ENCODE peak calls at places on chromosome 18, in nine cellular contexts. One of them, this sample, is unnamed.

GRCh38 chr18:27991391-27991790 is 185.5 kb downstream of the CDH2 start:
- DNase-seq in stimulated activated naive CD4-positive, alpha-beta T cell: no peak
- DNase-seq in RPMI7951: no peak
- DNase-seq in coronary artery: no peak
- DNase-seq in GM10248: no peak
- DNase-seq in CD8-positive, alpha-beta memory T cell: no peak
- DNase-seq in NCI-H2081: no peak
- DNase-seq in stimulated activated CD8-positive, alpha-beta memory T cell treated with anti-CD3 and anti-CD28 coated beads, Interleukin-2, amount 100 ng/mL, for 48 hours: no peak
- DNase-seq in ureter: no peak
- DNase-seq in this sample: no peak

GRCh38 chr18:3456686-3457069 is 6.7 kb downstream of the TGIF1 start:
- DNase-seq in stimulated activated naive CD4-positive, alpha-beta T cell: no peak
- DNase-seq in RPMI7951: no peak
- DNase-seq in coronary artery: no peak
- DNase-seq in GM10248: no peak
- DNase-seq in CD8-positive, alpha-beta memory T cell: no peak
- DNase-seq in NCI-H2081: peak
- DNase-seq in stimulated activated CD8-positive, alpha-beta memory T cell treated with anti-CD3 and anti-CD28 coated beads, Interleukin-2, amount 100 ng/mL, for 48 hours: no peak
- DNase-seq in ureter: no peak
- DNase-seq in this sample: no peak

GRCh38 chr18:57915241-57915640 is 112.1 kb upstream of the ATP8B1 start:
- DNase-seq in stimulated activated naive CD4-positive, alpha-beta T cell: no peak
- DNase-seq in RPMI7951: no peak
- DNase-seq in coronary artery: no peak
- DNase-seq in GM10248: no peak
- DNase-seq in CD8-positive, alpha-beta memory T cell: no peak
- DNase-seq in NCI-H2081: peak
- DNase-seq in stimulated activated CD8-positive, alpha-beta memory T cell treated with anti-CD3 and anti-CD28 coated beads, Interleukin-2, amount 100 ng/mL, for 48 hours: no peak
- DNase-seq in ureter: no peak
- DNase-seq in this sample: no peak

GRCh38 chr18:56028514-56028913 is 440.5 kb upstream of the TCF4 start:
- DNase-seq in stimulated activated naive CD4-positive, alpha-beta T cell: no peak
- DNase-seq in RPMI7951: peak
- DNase-seq in coronary artery: no peak
- DNase-seq in GM10248: no peak
- DNase-seq in CD8-positive, alpha-beta memory T cell: no peak
- DNase-seq in NCI-H2081: no peak
- DNase-seq in stimulated activated CD8-positive, alpha-beta memory T cell treated with anti-CD3 and anti-CD28 coated beads, Interleukin-2, amount 100 ng/mL, for 48 hours: no peak
- DNase-seq in ureter: no peak
- DNase-seq in this sample: no peak

GRCh38 chr18:62788891-62789290 is 73.5 kb downstream of the PHLPP1 start:
- DNase-seq in stimulated activated naive CD4-positive, alpha-beta T cell: peak
- DNase-seq in RPMI7951: peak
- DNase-seq in coronary artery: no peak
- DNase-seq in GM10248: no peak
- DNase-seq in CD8-positive, alpha-beta memory T cell: no peak
- DNase-seq in NCI-H2081: peak
- DNase-seq in stimulated activated CD8-positive, alpha-beta memory T cell treated with anti-CD3 and anti-CD28 coated beads, Interleukin-2, amount 100 ng/mL, for 48 hours: no peak
- DNase-seq in ureter: no peak
- DNase-seq in this sample: no peak

GRCh38 chr18:68399721-68400120 is 315.2 kb downstream of the TMX3 start:
- DNase-seq in stimulated activated naive CD4-positive, alpha-beta T cell: no peak
- DNase-seq in RPMI7951: no peak
- DNase-seq in coronary artery: no peak
- DNase-seq in GM10248: no peak
- DNase-seq in CD8-positive, alpha-beta memory T cell: no peak
- DNase-seq in NCI-H2081: no peak
- DNase-seq in stimulated activated CD8-positive, alpha-beta memory T cell treated with anti-CD3 and anti-CD28 coated beads, Interleukin-2, amount 100 ng/mL, for 48 hours: no peak
- DNase-seq in ureter: no peak
- DNase-seq in this sample: no peak

GRCh38 chr18:74196220-74197119 is 48.1 kb downstream of the TIMM21 start:
- DNase-seq in stimulated activated naive CD4-positive, alpha-beta T cell: peak
- DNase-seq in RPMI7951: peak
- DNase-seq in coronary artery: no peak
- DNase-seq in GM10248: peak
- DNase-seq in CD8-positive, alpha-beta memory T cell: peak
- DNase-seq in NCI-H2081: peak
- DNase-seq in stimulated activated CD8-positive, alpha-beta memory T cell treated with anti-CD3 and anti-CD28 coated beads, Interleukin-2, amount 100 ng/mL, for 48 hours: no peak
- DNase-seq in ureter: no peak
- DNase-seq in this sample: no peak

GRCh38 chr18:49207373-49207772 is 253.1 kb downstream of the DYM start:
- DNase-seq in stimulated activated naive CD4-positive, alpha-beta T cell: no peak
- DNase-seq in RPMI7951: peak
- DNase-seq in coronary artery: no peak
- DNase-seq in GM10248: no peak
- DNase-seq in CD8-positive, alpha-beta memory T cell: no peak
- DNase-seq in NCI-H2081: no peak
- DNase-seq in stimulated activated CD8-positive, alpha-beta memory T cell treated with anti-CD3 and anti-CD28 coated beads, Interleukin-2, amount 100 ng/mL, for 48 hours: no peak
- DNase-seq in ureter: no peak
- DNase-seq in this sample: no peak

GRCh38 chr18:69648486-69648885 is 247.8 kb downstream of the DOK6 start:
- DNase-seq in stimulated activated naive CD4-positive, alpha-beta T cell: no peak
- DNase-seq in RPMI7951: no peak
- DNase-seq in coronary artery: no peak
- DNase-seq in GM10248: no peak
- DNase-seq in CD8-positive, alpha-beta memory T cell: no peak
- DNase-seq in NCI-H2081: peak
- DNase-seq in stimulated activated CD8-positive, alpha-beta memory T cell treated with anti-CD3 and anti-CD28 coated beads, Interleukin-2, amount 100 ng/mL, for 48 hours: no peak
- DNase-seq in ureter: no peak
- DNase-seq in this sample: no peak

GRCh38 chr18:10927290-10927979 is 221.9 kb downstream of the PIEZO2 start:
- DNase-seq in stimulated activated naive CD4-positive, alpha-beta T cell: no peak
- DNase-seq in RPMI7951: peak
- DNase-seq in coronary artery: no peak
- DNase-seq in GM10248: no peak
- DNase-seq in CD8-positive, alpha-beta memory T cell: no peak
- DNase-seq in NCI-H2081: no peak
- DNase-seq in stimulated activated CD8-positive, alpha-beta memory T cell treated with anti-CD3 and anti-CD28 coated beads, Interleukin-2, amount 100 ng/mL, for 48 hours: no peak
- DNase-seq in ureter: no peak
- DNase-seq in this sample: no peak

GRCh38 chr18:8991131-8991530 is 111.4 kb upstream of the NDUFV2 start:
- DNase-seq in stimulated activated naive CD4-positive, alpha-beta T cell: no peak
- DNase-seq in RPMI7951: peak
- DNase-seq in coronary artery: no peak
- DNase-seq in GM10248: no peak
- DNase-seq in CD8-positive, alpha-beta memory T cell: no peak
- DNase-seq in NCI-H2081: no peak
- DNase-seq in stimulated activated CD8-positive, alpha-beta memory T cell treated with anti-CD3 and anti-CD28 coated beads, Interleukin-2, amount 100 ng/mL, for 48 hours: no peak
- DNase-seq in ureter: no peak
- DNase-seq in this sample: no peak

GRCh38 chr18:22267697-22268096 is 98.3 kb downstream of the GATA6 start:
- DNase-seq in stimulated activated naive CD4-positive, alpha-beta T cell: no peak
- DNase-seq in RPMI7951: no peak
- DNase-seq in coronary artery: no peak
- DNase-seq in GM10248: no peak
- DNase-seq in CD8-positive, alpha-beta memory T cell: no peak
- DNase-seq in NCI-H2081: no peak
- DNase-seq in stimulated activated CD8-positive, alpha-beta memory T cell treated with anti-CD3 and anti-CD28 coated beads, Interleukin-2, amount 100 ng/mL, for 48 hours: no peak
- DNase-seq in ureter: no peak
- DNase-seq in this sample: peak

GRCh38 chr18:36294031-36294430 is 3.5 kb upstream of the FHOD3 start:
- DNase-seq in stimulated activated naive CD4-positive, alpha-beta T cell: no peak
- DNase-seq in RPMI7951: no peak
- DNase-seq in coronary artery: no peak
- DNase-seq in GM10248: no peak
- DNase-seq in CD8-positive, alpha-beta memory T cell: no peak
- DNase-seq in NCI-H2081: no peak
- DNase-seq in stimulated activated CD8-positive, alpha-beta memory T cell treated with anti-CD3 and anti-CD28 coated beads, Interleukin-2, amount 100 ng/mL, for 48 hours: no peak
- DNase-seq in ureter: no peak
- DNase-seq in this sample: no peak

GRCh38 chr18:22254088-22254487 is 84.7 kb downstream of the GATA6 start:
- DNase-seq in stimulated activated naive CD4-positive, alpha-beta T cell: no peak
- DNase-seq in RPMI7951: no peak
- DNase-seq in coronary artery: no peak
- DNase-seq in GM10248: no peak
- DNase-seq in CD8-positive, alpha-beta memory T cell: no peak
- DNase-seq in NCI-H2081: no peak
- DNase-seq in stimulated activated CD8-positive, alpha-beta memory T cell treated with anti-CD3 and anti-CD28 coated beads, Interleukin-2, amount 100 ng/mL, for 48 hours: no peak
- DNase-seq in ureter: no peak
- DNase-seq in this sample: no peak

GRCh38 chr18:9901377-9901776 is 12.4 kb upstream of the VAPA start:
- DNase-seq in stimulated activated naive CD4-positive, alpha-beta T cell: no peak
- DNase-seq in RPMI7951: no peak
- DNase-seq in coronary artery: no peak
- DNase-seq in GM10248: no peak
- DNase-seq in CD8-positive, alpha-beta memory T cell: no peak
- DNase-seq in NCI-H2081: peak
- DNase-seq in stimulated activated CD8-positive, alpha-beta memory T cell treated with anti-CD3 and anti-CD28 coated beads, Interleukin-2, amount 100 ng/mL, for 48 hours: no peak
- DNase-seq in ureter: no peak
- DNase-seq in this sample: peak

GRCh38 chr18:8455661-8456614 is 153.3 kb upstream of the RAB12 start:
- DNase-seq in stimulated activated naive CD4-positive, alpha-beta T cell: no peak
- DNase-seq in RPMI7951: no peak
- DNase-seq in coronary artery: no peak
- DNase-seq in GM10248: no peak
- DNase-seq in CD8-positive, alpha-beta memory T cell: no peak
- DNase-seq in NCI-H2081: no peak
- DNase-seq in stimulated activated CD8-positive, alpha-beta memory T cell treated with anti-CD3 and anti-CD28 coated beads, Interleukin-2, amount 100 ng/mL, for 48 hours: no peak
- DNase-seq in ureter: no peak
- DNase-seq in this sample: no peak

GRCh38 chr18:63439334-63439733 is 17.1 kb upstream of the VPS4B start:
- DNase-seq in stimulated activated naive CD4-positive, alpha-beta T cell: peak
- DNase-seq in RPMI7951: peak
- DNase-seq in coronary artery: no peak
- DNase-seq in GM10248: peak
- DNase-seq in CD8-positive, alpha-beta memory T cell: peak
- DNase-seq in NCI-H2081: peak
- DNase-seq in stimulated activated CD8-positive, alpha-beta memory T cell treated with anti-CD3 and anti-CD28 coated beads, Interleukin-2, amount 100 ng/mL, for 48 hours: no peak
- DNase-seq in ureter: no peak
- DNase-seq in this sample: peak

GRCh38 chr18:76275913-76276312 is 219.1 kb downstream of the ZNF516 start:
- DNase-seq in stimulated activated naive CD4-positive, alpha-beta T cell: no peak
- DNase-seq in RPMI7951: no peak
- DNase-seq in coronary artery: no peak
- DNase-seq in GM10248: no peak
- DNase-seq in CD8-positive, alpha-beta memory T cell: no peak
- DNase-seq in NCI-H2081: peak
- DNase-seq in stimulated activated CD8-positive, alpha-beta memory T cell treated with anti-CD3 and anti-CD28 coated beads, Interleukin-2, amount 100 ng/mL, for 48 hours: no peak
- DNase-seq in ureter: no peak
- DNase-seq in this sample: no peak

GRCh38 chr18:55839350-55839749 is 251.4 kb upstream of the TCF4 start:
- DNase-seq in stimulated activated naive CD4-positive, alpha-beta T cell: no peak
- DNase-seq in RPMI7951: peak
- DNase-seq in coronary artery: no peak
- DNase-seq in GM10248: no peak
- DNase-seq in CD8-positive, alpha-beta memory T cell: no peak
- DNase-seq in NCI-H2081: no peak
- DNase-seq in stimulated activated CD8-positive, alpha-beta memory T cell treated with anti-CD3 and anti-CD28 coated beads, Interleukin-2, amount 100 ng/mL, for 48 hours: no peak
- DNase-seq in ureter: no peak
- DNase-seq in this sample: no peak

GRCh38 chr18:48663931-48664847 is 125.4 kb downstream of the CTIF start:
- DNase-seq in stimulated activated naive CD4-positive, alpha-beta T cell: peak
- DNase-seq in RPMI7951: peak
- DNase-seq in coronary artery: peak
- DNase-seq in GM10248: peak
- DNase-seq in CD8-positive, alpha-beta memory T cell: peak
- DNase-seq in NCI-H2081: peak
- DNase-seq in stimulated activated CD8-positive, alpha-beta memory T cell treated with anti-CD3 and anti-CD28 coated beads, Interleukin-2, amount 100 ng/mL, for 48 hours: peak
- DNase-seq in ureter: peak
- DNase-seq in this sample: peak

GRCh38 chr18:44594779-44595467 is 85.8 kb upstream of the SETBP1 start:
- DNase-seq in stimulated activated naive CD4-positive, alpha-beta T cell: no peak
- DNase-seq in RPMI7951: peak
- DNase-seq in coronary artery: no peak
- DNase-seq in GM10248: no peak
- DNase-seq in CD8-positive, alpha-beta memory T cell: no peak
- DNase-seq in NCI-H2081: no peak
- DNase-seq in stimulated activated CD8-positive, alpha-beta memory T cell treated with anti-CD3 and anti-CD28 coated beads, Interleukin-2, amount 100 ng/mL, for 48 hours: no peak
- DNase-seq in ureter: no peak
- DNase-seq in this sample: no peak

GRCh38 chr18:12599543-12599942 is 58.4 kb downstream of the SPIRE1 start:
- DNase-seq in stimulated activated naive CD4-positive, alpha-beta T cell: no peak
- DNase-seq in RPMI7951: no peak
- DNase-seq in coronary artery: no peak
- DNase-seq in GM10248: no peak
- DNase-seq in CD8-positive, alpha-beta memory T cell: no peak
- DNase-seq in NCI-H2081: no peak
- DNase-seq in stimulated activated CD8-positive, alpha-beta memory T cell treated with anti-CD3 and anti-CD28 coated beads, Interleukin-2, amount 100 ng/mL, for 48 hours: no peak
- DNase-seq in ureter: no peak
- DNase-seq in this sample: no peak

GRCh38 chr18:3777719-3778118 is 327.7 kb downstream of the TGIF1 start:
- DNase-seq in stimulated activated naive CD4-positive, alpha-beta T cell: no peak
- DNase-seq in RPMI7951: no peak
- DNase-seq in coronary artery: no peak
- DNase-seq in GM10248: no peak
- DNase-seq in CD8-positive, alpha-beta memory T cell: no peak
- DNase-seq in NCI-H2081: no peak
- DNase-seq in stimulated activated CD8-positive, alpha-beta memory T cell treated with anti-CD3 and anti-CD28 coated beads, Interleukin-2, amount 100 ng/mL, for 48 hours: no peak
- DNase-seq in ureter: no peak
- DNase-seq in this sample: no peak

GRCh38 chr18:34158881-34159690 is 65.6 kb downstream of the NOL4 start:
- DNase-seq in stimulated activated naive CD4-positive, alpha-beta T cell: no peak
- DNase-seq in RPMI7951: peak
- DNase-seq in coronary artery: peak
- DNase-seq in GM10248: peak
- DNase-seq in CD8-positive, alpha-beta memory T cell: no peak
- DNase-seq in NCI-H2081: peak
- DNase-seq in stimulated activated CD8-positive, alpha-beta memory T cell treated with anti-CD3 and anti-CD28 coated beads, Interleukin-2, amount 100 ng/mL, for 48 hours: no peak
- DNase-seq in ureter: peak
- DNase-seq in this sample: no peak

GRCh38 chr18:74368901-74369705 is 53.5 kb downstream of the C18orf63 start:
- DNase-seq in stimulated activated naive CD4-positive, alpha-beta T cell: peak
- DNase-seq in RPMI7951: no peak
- DNase-seq in coronary artery: no peak
- DNase-seq in GM10248: no peak
- DNase-seq in CD8-positive, alpha-beta memory T cell: no peak
- DNase-seq in NCI-H2081: no peak
- DNase-seq in stimulated activated CD8-positive, alpha-beta memory T cell treated with anti-CD3 and anti-CD28 coated beads, Interleukin-2, amount 100 ng/mL, for 48 hours: no peak
- DNase-seq in ureter: no peak
- DNase-seq in this sample: no peak

GRCh38 chr18:75548353-75548752 is 120.8 kb upstream of the SMIM21 start:
- DNase-seq in stimulated activated naive CD4-positive, alpha-beta T cell: no peak
- DNase-seq in RPMI7951: peak
- DNase-seq in coronary artery: no peak
- DNase-seq in GM10248: no peak
- DNase-seq in CD8-positive, alpha-beta memory T cell: no peak
- DNase-seq in NCI-H2081: peak
- DNase-seq in stimulated activated CD8-positive, alpha-beta memory T cell treated with anti-CD3 and anti-CD28 coated beads, Interleukin-2, amount 100 ng/mL, for 48 hours: no peak
- DNase-seq in ureter: no peak
- DNase-seq in this sample: no peak

GRCh38 chr18:51051105-51051712 is 21.2 kb downstream of the SMAD4 start:
- DNase-seq in stimulated activated naive CD4-positive, alpha-beta T cell: peak
- DNase-seq in RPMI7951: peak
- DNase-seq in coronary artery: no peak
- DNase-seq in GM10248: peak
- DNase-seq in CD8-positive, alpha-beta memory T cell: no peak
- DNase-seq in NCI-H2081: peak
- DNase-seq in stimulated activated CD8-positive, alpha-beta memory T cell treated with anti-CD3 and anti-CD28 coated beads, Interleukin-2, amount 100 ng/mL, for 48 hours: no peak
- DNase-seq in ureter: no peak
- DNase-seq in this sample: no peak

GRCh38 chr18:111292-112014 is 46.9 kb upstream of the USP14 start:
- DNase-seq in stimulated activated naive CD4-positive, alpha-beta T cell: no peak
- DNase-seq in RPMI7951: peak
- DNase-seq in coronary artery: no peak
- DNase-seq in GM10248: peak
- DNase-seq in CD8-positive, alpha-beta memory T cell: peak
- DNase-seq in NCI-H2081: no peak
- DNase-seq in stimulated activated CD8-positive, alpha-beta memory T cell treated with anti-CD3 and anti-CD28 coated beads, Interleukin-2, amount 100 ng/mL, for 48 hours: peak
- DNase-seq in ureter: no peak
- DNase-seq in this sample: peak

GRCh38 chr18:48947583-48947982 is 3.2 kb downstream of the SMAD7 start:
- DNase-seq in stimulated activated naive CD4-positive, alpha-beta T cell: no peak
- DNase-seq in RPMI7951: peak
- DNase-seq in coronary artery: peak
- DNase-seq in GM10248: no peak
- DNase-seq in CD8-positive, alpha-beta memory T cell: no peak
- DNase-seq in NCI-H2081: no peak
- DNase-seq in stimulated activated CD8-positive, alpha-beta memory T cell treated with anti-CD3 and anti-CD28 coated beads, Interleukin-2, amount 100 ng/mL, for 48 hours: no peak
- DNase-seq in ureter: peak
- DNase-seq in this sample: no peak

GRCh38 chr18:39795350-39795749 is 2159.7 kb upstream of the PIK3C3 start:
- DNase-seq in stimulated activated naive CD4-positive, alpha-beta T cell: no peak
- DNase-seq in RPMI7951: peak
- DNase-seq in coronary artery: no peak
- DNase-seq in GM10248: no peak
- DNase-seq in CD8-positive, alpha-beta memory T cell: no peak
- DNase-seq in NCI-H2081: no peak
- DNase-seq in stimulated activated CD8-positive, alpha-beta memory T cell treated with anti-CD3 and anti-CD28 coated beads, Interleukin-2, amount 100 ng/mL, for 48 hours: no peak
- DNase-seq in ureter: no peak
- DNase-seq in this sample: no peak

GRCh38 chr18:74281011-74281638 is 10.6 kb downstream of the CYB5A start:
- DNase-seq in stimulated activated naive CD4-positive, alpha-beta T cell: no peak
- DNase-seq in RPMI7951: no peak
- DNase-seq in coronary artery: no peak
- DNase-seq in GM10248: peak
- DNase-seq in CD8-positive, alpha-beta memory T cell: no peak
- DNase-seq in NCI-H2081: peak
- DNase-seq in stimulated activated CD8-positive, alpha-beta memory T cell treated with anti-CD3 and anti-CD28 coated beads, Interleukin-2, amount 100 ng/mL, for 48 hours: no peak
- DNase-seq in ureter: no peak
- DNase-seq in this sample: no peak